ENCODE peak calls at places on chromosomes 7 and 10, in ten cellular contexts. T is CD8-positive, alpha-beta T cell; U is endodermal cell; P is left lung; F is AG04449; X is progenitor cell of endocrine pancreas; M is prostate gland; G is ascending aorta; S is astrocyte of the cerebellum; R is GM23338. W is an unnamed sample.

GRCh38 chr7:6149996-6150395 is 118.8 kb downstream of the ANKRD61 start:
- DNase-seq in G (no peak), S (no peak), M (no peak), U (no peak), P (no peak), F (no peak), R (no peak), X (no peak), T (no peak), W (no peak)

GRCh38 chr7:74043523-74043951 is 15.6 kb downstream of the ELN start:
- DNase-seq in G (no peak), X (no peak), T (no peak), F (no peak), M (no peak), S (no peak), R (peak), P (no peak), U (peak), W (no peak)

GRCh38 chr7:67777119-67777518 is 780.5 kb downstream of the TYW1 start:
- DNase-seq in S (no peak), U (no peak), F (no peak), P (no peak), X (no peak), T (no peak), R (no peak), G (no peak), M (peak), W (no peak)

GRCh38 chr7:77811895-77812685 is 13.5 kb downstream of the PHTF2 start:
- DNase-seq in P (no peak), T (no peak), U (no peak), S (no peak), F (peak), R (no peak), M (no peak), X (no peak), G (no peak), W (no peak)

GRCh38 chr7:74311305-74311744 is 22.1 kb downstream of the CLIP2 start:
- DNase-seq in M (no peak), F (no peak), R (no peak), G (no peak), X (no peak), S (no peak), P (no peak), T (no peak), U (no peak), W (no peak)

GRCh38 chr10:124974131-124974530 is 32.2 kb downstream of the ZRANB1 start:
- DNase-seq in M (no peak), U (no peak), F (no peak), G (no peak), R (no peak), P (no peak), S (no peak), X (no peak), T (no peak), W (no peak)

GRCh38 chr10:28254290-28254985 is 48.4 kb downstream of the MPP7 start:
- DNase-seq in F (peak), P (peak), T (no peak), M (peak), S (no peak), G (no peak), R (no peak), X (no peak), U (no peak), W (no peak)

GRCh38 chr10:34292675-34293074 is 522.4 kb downstream of the PARD3 start:
- DNase-seq in X (no peak), T (no peak), R (no peak), P (no peak), F (no peak), M (no peak), U (no peak), G (no peak), S (no peak), W (no peak)

GRCh38 chr7:75928600-75928939 is 13.6 kb downstream of the POR start:
- DNase-seq in F (no peak), S (no peak), M (no peak), U (no peak), X (no peak), T (peak), R (no peak), P (no peak), G (no peak), W (no peak)

GRCh38 chr7:51121036-51121780 is 195.4 kb downstream of the COBL start:
- DNase-seq in P (no peak), F (no peak), S (no peak), G (no peak), T (no peak), M (no peak), R (no peak), U (no peak), X (no peak), W (no peak)

GRCh38 chr7:17535776-17536175 is 237.3 kb downstream of the AHR start:
- DNase-seq in R (no peak), M (no peak), X (no peak), S (no peak), T (no peak), P (no peak), G (no peak), U (no peak), F (no peak), W (no peak)

GRCh38 chr10:69842932-69843331 is 41.2 kb downstream of the COL13A1 start:
- DNase-seq in F (no peak), U (no peak), T (no peak), M (no peak), S (no peak), X (no peak), P (no peak), R (no peak), G (no peak), W (no peak)

GRCh38 chr10:70492786-70493659 is 14.5 kb downstream of the PALD1 start:
- DNase-seq in F (no peak), M (no peak), T (no peak), R (no peak), G (no peak), S (peak), X (no peak), U (no peak), P (peak), W (peak)

GRCh38 chr7:88218836-88219605 is 817 bp downstream of the SRI start:
- DNase-seq in R (peak), M (peak), G (no peak), U (peak), P (peak), S (peak), F (no peak), X (no peak), T (peak), W (peak)

GRCh38 chr10:5600908-5601307 is 65.5 kb downstream of the ASB13 start:
- DNase-seq in U (no peak), S (no peak), M (no peak), T (no peak), G (no peak), R (no peak), F (no peak), X (no peak), P (no peak), W (no peak)

GRCh38 chr7:106731637-106732036 is 70.7 kb upstream of the CCDC71L start:
- DNase-seq in M (no peak), S (no peak), U (no peak), G (no peak), T (no peak), R (no peak), F (no peak), X (no peak), P (no peak), W (no peak)

GRCh38 chr10:71687077-71687476 is 32.5 kb downstream of the C10orf105 start:
- DNase-seq in T (no peak), G (no peak), U (no peak), X (no peak), S (no peak), M (no peak), R (no peak), F (no peak), P (no peak), W (no peak)

GRCh38 chr10:129764011-129764900 is 199.8 kb downstream of the EBF3 start:
- DNase-seq in T (no peak), U (peak), S (no peak), F (no peak), R (no peak), M (no peak), X (peak), P (peak), G (no peak), W (peak)

GRCh38 chr10:118983263-118983662 is 46.3 kb upstream of the NANOS1 start:
- DNase-seq in F (no peak), U (peak), G (no peak), X (no peak), R (peak), S (peak), P (no peak), M (no peak), T (no peak), W (no peak)

GRCh38 chr10:33524966-33525365 is 190.5 kb upstream of the NRP1 start:
- DNase-seq in U (no peak), S (peak), T (no peak), X (no peak), M (no peak), G (no peak), P (no peak), R (no peak), F (peak), W (no peak)

GRCh38 chr7:2477447-2478386 is 1.5 kb upstream of the GRIFIN start:
- DNase-seq in F (no peak), M (peak), T (peak), X (peak), S (no peak), P (peak), U (peak), R (peak), G (no peak), W (peak)

GRCh38 chr7:154769527-154769926 is 233.4 kb downstream of the PAXIP1 start:
- DNase-seq in P (no peak), T (no peak), F (no peak), R (no peak), X (no peak), U (no peak), S (no peak), M (no peak), G (no peak), W (no peak)

GRCh38 chr7:12581897-12582296 is 11.4 kb downstream of the SCIN start:
- DNase-seq in F (peak), T (no peak), P (no peak), S (no peak), X (no peak), M (no peak), R (no peak), G (no peak), U (no peak), W (no peak)

GRCh38 chr7:4738711-4739527 is 36.5 kb upstream of the AP5Z1 start:
- DNase-seq in S (peak), F (peak), T (no peak), P (peak), G (no peak), U (peak), R (peak), M (no peak), X (no peak), W (no peak)

GRCh38 chr7:135976312-135977019 is 693 bp downstream of the MTPN start:
- DNase-seq in S (no peak), U (no peak), F (no peak), R (peak), M (no peak), P (no peak), T (peak), X (no peak), G (no peak), W (no peak)

GRCh38 chr10:130350996-130351395 is 214.8 kb downstream of the GLRX3 start:
- DNase-seq in U (peak), G (no peak), R (no peak), S (no peak), M (no peak), P (no peak), X (no peak), F (no peak), T (no peak), W (no peak)

GRCh38 chr10:127757033-127757432 is 20.0 kb downstream of the FOXI2 start:
- DNase-seq in T (no peak), R (peak), S (no peak), U (peak), P (no peak), X (no peak), M (no peak), F (no peak), G (no peak), W (no peak)

DNA sequence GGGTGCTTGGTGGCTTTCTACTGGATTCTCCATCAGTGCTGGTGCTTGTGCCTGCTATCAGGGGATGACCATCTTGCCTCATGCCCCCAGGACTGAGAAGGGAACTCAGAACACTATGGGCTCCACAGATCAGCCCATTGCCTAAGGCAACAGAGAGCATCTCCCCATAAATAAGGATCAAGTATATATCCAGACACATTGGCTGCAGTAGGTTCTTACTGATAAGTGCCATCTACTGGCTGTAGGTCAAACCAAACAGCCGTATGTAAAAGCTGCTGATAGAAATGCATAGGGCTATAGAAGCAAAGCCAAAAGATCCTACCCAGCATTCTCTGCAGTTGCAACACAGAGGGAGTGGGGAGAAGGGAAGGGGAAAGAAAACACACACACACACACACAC is 153.7 kb downstream of the CDK14 start:
- DNase-seq in M (no peak), P (no peak), S (no peak), U (no peak), X (no peak), R (peak), G (no peak), T (no peak), F (no peak), W (no peak)
- TF ChIP-seq CTCF in M (no peak), P (no peak), S (peak), U (peak), X (peak), R (peak), G (no peak), T (no peak), F (no peak), W (no peak)

GRCh38 chr10:12728569-12728968 is 272.9 kb downstream of the CCDC3 start:
- DNase-seq in R (no peak), S (no peak), X (no peak), G (no peak), P (no peak), M (no peak), U (no peak), T (no peak), F (no peak), W (no peak)

GRCh38 chr10:12730809-12731519 is 270.5 kb downstream of the CCDC3 start:
- DNase-seq in U (no peak), X (no peak), F (no peak), M (no peak), G (no peak), P (no peak), S (no peak), R (no peak), T (no peak), W (no peak)

GRCh38 chr10:12726971-12727831 is 274.3 kb downstream of the CCDC3 start:
- DNase-seq in M (no peak), S (no peak), T (no peak), P (no peak), G (no peak), R (no peak), U (no peak), X (no peak), F (no peak), W (no peak)

GRCh38 chr10:12727832-12728215 is 273.7 kb downstream of the CCDC3 start:
- DNase-seq in G (no peak), P (no peak), M (no peak), U (peak), T (no peak), X (no peak), F (no peak), R (no peak), S (no peak), W (no peak)

DNA sequence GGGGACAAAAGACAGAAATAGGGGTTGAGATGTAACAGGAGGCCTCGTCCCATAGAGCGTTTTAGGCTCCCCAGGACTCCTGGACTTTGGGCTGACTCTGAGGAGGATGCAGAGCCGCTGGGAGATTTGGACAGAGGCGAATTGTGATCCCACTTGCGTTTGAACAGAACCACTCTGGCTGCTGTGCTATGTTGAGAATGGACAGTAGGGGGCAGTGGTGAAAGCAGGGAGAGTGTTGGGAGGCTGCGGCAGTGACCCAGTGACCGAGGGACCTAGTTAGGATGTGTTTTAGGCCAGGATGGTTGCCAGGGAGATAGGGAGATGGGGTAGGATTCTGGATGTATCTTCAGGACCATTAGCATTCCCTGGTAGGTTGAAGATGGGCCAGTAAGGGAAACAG is 271.6 kb downstream of the CCDC3 start:
- DNase-seq in G (no peak), U (peak), M (no peak), X (no peak), S (no peak), F (no peak), R (peak), P (no peak), T (no peak), W (no peak)
- TF ChIP-seq CTCF in G (peak), U (peak), M (no peak), X (peak), S (peak), F (peak), R (peak), P (peak), T (no peak), W (no peak)

GRCh38 chr7:14420768-14421167 is 431.3 kb upstream of the ETV1 start:
- DNase-seq in S (no peak), X (no peak), P (no peak), T (no peak), M (no peak), R (peak), U (no peak), F (no peak), G (no peak), W (no peak)

GRCh38 chr7:14414274-14414986 is 425.0 kb upstream of the ETV1 start:
- DNase-seq in M (no peak), G (no peak), R (no peak), S (no peak), X (no peak), F (no peak), T (no peak), U (no peak), P (no peak), W (no peak)

GRCh38 chr7:14424675-14425074 is 435.2 kb upstream of the ETV1 start:
- DNase-seq in T (no peak), U (no peak), X (no peak), F (no peak), G (no peak), S (no peak), R (no peak), P (no peak), M (no peak), W (no peak)

GRCh38 chr7:14418633-14419032 is 429.2 kb upstream of the ETV1 start:
- DNase-seq in T (no peak), R (no peak), P (no peak), M (no peak), G (no peak), F (no peak), S (no peak), X (no peak), U (no peak), W (no peak)

GRCh38 chr7:14419554-14419953 is 430.1 kb upstream of the ETV1 start:
- DNase-seq in M (no peak), T (no peak), X (no peak), U (no peak), F (no peak), G (no peak), R (no peak), P (no peak), S (no peak), W (no peak)
- TF ChIP-seq CTCF in M (no peak), T (no peak), X (no peak), U (no peak), F (no peak), G (no peak), R (no peak), P (no peak), S (no peak), W (no peak)

GRCh38 chr7:142231716-142232115 is 26.1 kb downstream of the PRSS58 start:
- DNase-seq in G (no peak), R (peak), F (no peak), T (no peak), P (no peak), X (peak), S (no peak), U (peak), M (no peak), W (no peak)
- TF ChIP-seq CTCF in G (no peak), R (peak), F (no peak), T (no peak), P (no peak), X (peak), S (peak), U (peak), M (no peak), W (no peak)

DNA sequence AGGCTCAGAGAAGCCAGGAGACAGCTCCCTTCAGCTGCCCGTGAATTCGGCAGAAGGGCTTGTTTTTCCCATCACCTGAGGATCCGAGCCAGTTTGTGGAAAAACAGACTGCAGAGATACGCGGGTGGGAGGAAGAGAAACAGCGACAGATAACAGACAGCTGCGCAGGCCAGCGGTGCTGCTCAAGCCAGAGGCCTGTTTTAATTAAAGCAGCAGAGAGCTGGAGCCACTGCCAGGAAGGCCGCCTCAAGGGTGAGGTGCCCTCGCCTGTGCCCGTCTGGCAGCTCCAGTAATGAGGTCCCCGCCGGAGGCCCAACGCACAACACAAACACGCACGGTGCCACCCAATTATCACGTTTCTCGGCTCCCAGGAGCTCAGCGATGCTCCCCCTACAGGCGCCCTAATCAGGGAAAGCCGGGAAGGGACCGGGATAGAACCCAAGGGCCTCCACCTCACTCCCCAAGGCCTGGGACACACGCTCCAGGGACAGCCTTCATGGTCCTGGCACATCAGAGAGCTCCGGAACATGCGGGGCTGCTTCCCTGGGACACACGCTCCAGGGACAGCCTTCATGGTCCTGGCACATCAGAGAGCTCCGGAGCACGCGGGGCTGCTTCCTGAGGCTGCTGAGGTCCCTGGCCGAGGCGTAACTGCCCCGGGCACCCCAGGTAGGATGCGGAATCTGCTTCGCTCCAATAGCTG is 60.6 kb upstream of the DNAAF5 start:
- DNase-seq in S (no peak), U (peak), G (no peak), R (peak), X (no peak), F (no peak), T (no peak), M (no peak), P (no peak), W (no peak)
- TF ChIP-seq CTCF in S (peak), U (peak), G (peak), R (peak), X (no peak), F (peak), T (no peak), M (no peak), P (no peak), W (no peak)

DNA sequence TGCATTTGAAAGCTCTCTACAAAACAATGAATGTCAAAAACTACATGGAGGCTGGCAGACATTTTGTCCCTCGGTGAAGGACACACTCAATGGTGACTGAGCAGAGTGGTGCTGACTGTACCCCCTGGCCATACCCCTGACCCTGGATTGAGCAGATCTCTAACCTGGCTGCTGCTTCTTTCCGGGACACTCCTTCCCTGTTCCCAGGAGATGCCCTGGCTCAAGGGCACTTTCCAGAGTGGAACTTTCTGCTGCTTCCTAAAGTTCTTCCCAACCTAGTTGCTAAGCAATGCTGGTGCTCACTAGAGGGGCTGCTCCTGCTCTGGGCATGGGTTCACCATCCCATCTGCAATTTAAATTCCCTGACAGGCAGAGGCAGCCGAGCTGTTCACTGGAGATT is 384.2 kb upstream of the PODXL start:
- DNase-seq in U (peak), X (no peak), F (no peak), M (no peak), S (no peak), T (no peak), P (no peak), R (no peak), G (no peak), W (no peak)
- TF ChIP-seq CTCF in U (no peak), X (no peak), F (no peak), M (no peak), S (no peak), T (no peak), P (no peak), R (no peak), G (no peak), W (no peak)

GRCh38 chr7:47573758-47574472 is 8.0 kb downstream of the TNS3 start:
- DNase-seq in M (no peak), F (peak), X (no peak), R (no peak), U (no peak), P (peak), S (peak), G (no peak), T (no peak), W (no peak)
- TF ChIP-seq CTCF in M (no peak), F (no peak), X (no peak), R (no peak), U (no peak), P (no peak), S (no peak), G (no peak), T (no peak), W (no peak)